ENCODE peak calls at places on chromosomes 7 and 10, in five cellular contexts. H, U, A, F and C are unnamed samples.

GRCh38 chr7:30937426-30937825 is 25.8 kb downstream of the AQP1 start:
- DNase-seq in F (no peak), A (no peak), H (peak), U (no peak), C (no peak)

GRCh38 chr7:45596665-45597095 is 22.5 kb downstream of the ADCY1 start:
- DNase-seq in A (no peak), H (no peak), F (no peak), U (no peak), C (no peak)

GRCh38 chr10:55368467-55368866 is 567.4 kb upstream of the PCDH15 start:
- DNase-seq in U (no peak), A (no peak), H (no peak), F (no peak), C (no peak)

GRCh38 chr7:158658475-158658874 is 46.1 kb downstream of the NCAPG2 start:
- DNase-seq in A (no peak), H (no peak), U (no peak), F (no peak), C (no peak)

GRCh38 chr7:98795741-98796493 is 73.9 kb downstream of the TMEM130 start:
- DNase-seq in U (no peak), F (no peak), A (no peak), H (no peak), C (no peak)

GRCh38 chr7:93883078-93883916 is 7.3 kb downstream of the TFPI2 start:
- DNase-seq in F (no peak), U (no peak), H (no peak), A (no peak), C (no peak)

GRCh38 chr10:110535958-110536891 is 31.3 kb upstream of the SMC3 start:
- DNase-seq in A (peak), U (no peak), F (peak), H (no peak), C (no peak)

GRCh38 chr7:158971214-158971613 is 114.9 kb downstream of the DYNC2I1 start:
- DNase-seq in F (no peak), H (no peak), U (no peak), A (no peak), C (no peak)

GRCh38 chr7:46993396-46993795 is 588.5 kb downstream of the TNS3 start:
- DNase-seq in U (no peak), A (no peak), H (no peak), F (no peak), C (no peak)

GRCh38 chr7:68699090-68699711 is 899.1 kb upstream of the AUTS2 start:
- DNase-seq in U (no peak), H (no peak), F (no peak), A (no peak), C (no peak)

GRCh38 chr10:110101464-110102144 is 93.8 kb downstream of the ADD3 start:
- DNase-seq in U (no peak), H (no peak), A (no peak), F (no peak), C (no peak)

GRCh38 chr10:130250127-130250526 is 113.9 kb downstream of the GLRX3 start:
- DNase-seq in F (no peak), A (no peak), H (no peak), U (no peak), C (no peak)

GRCh38 chr10:130255777-130256176 is 119.6 kb downstream of the GLRX3 start:
- DNase-seq in U (no peak), A (no peak), H (no peak), F (no peak), C (no peak)

GRCh38 chr10:130257897-130258296 is 121.7 kb downstream of the GLRX3 start:
- DNase-seq in A (no peak), H (no peak), F (no peak), U (no peak), C (no peak)

GRCh38 chr10:130251766-130252165 is 115.6 kb downstream of the GLRX3 start:
- DNase-seq in U (no peak), A (peak), H (no peak), F (no peak), C (no peak)

GRCh38 chr10:130254168-130255061 is 118.2 kb downstream of the GLRX3 start:
- DNase-seq in A (no peak), F (no peak), H (no peak), U (no peak), C (no peak)
- TF ChIP-seq CTCF in A (no peak), F (no peak), H (no peak), U (no peak), C (no peak)

GRCh38 chr7:141251957-141252356 is 178.1 kb downstream of the TMEM178B start:
- DNase-seq in U (no peak), H (no peak), A (no peak), F (no peak), C (no peak)
- TF ChIP-seq CTCF in U (no peak), H (no peak), A (no peak), F (no peak), C (no peak)

GRCh38 chr10:101234333-101234732 is 5.1 kb upstream of the LBX1 start:
- DNase-seq in U (no peak), F (no peak), A (no peak), H (no peak), C (no peak)
- TF ChIP-seq CTCF in U (no peak), F (no peak), A (no peak), H (no peak), C (no peak)

DNA sequence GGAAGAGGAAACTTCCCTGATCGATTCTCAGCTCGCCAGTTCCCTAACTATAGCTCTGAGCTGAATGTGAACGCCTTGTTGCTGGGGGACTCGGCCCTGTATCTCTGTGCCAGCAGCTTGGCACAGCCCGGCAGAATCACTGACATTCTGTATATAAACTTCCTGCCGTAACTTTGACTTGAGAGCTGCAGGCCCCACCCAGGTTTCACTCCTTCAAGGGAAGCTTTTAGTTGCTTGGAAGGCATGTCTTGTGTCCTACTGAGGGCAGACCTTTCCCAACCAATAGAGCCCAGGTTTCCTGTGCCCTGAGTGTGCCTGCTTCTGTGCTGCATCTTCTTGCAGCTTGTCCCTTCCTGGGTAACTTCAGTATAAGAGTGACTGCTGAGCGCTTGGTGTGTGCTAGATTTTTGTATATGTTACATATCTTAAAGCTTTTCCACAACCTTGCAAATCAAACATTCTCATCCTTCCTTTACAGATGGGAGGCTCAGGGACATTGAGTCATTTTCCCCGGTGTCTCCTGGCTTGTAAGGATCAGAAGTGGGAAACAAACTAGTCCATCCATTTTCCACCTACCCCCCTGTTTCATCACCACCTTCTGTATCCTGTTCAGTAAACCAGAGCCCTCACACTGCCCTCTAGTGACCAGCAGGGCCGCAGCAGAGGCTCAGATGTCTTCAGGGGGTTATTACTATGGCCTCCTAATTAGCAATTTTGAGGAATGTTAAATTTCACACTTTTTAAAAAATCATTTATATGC is 225.2 kb upstream of the PRSS58 start:
- DNase-seq in U (peak), A (peak), H (peak), F (peak), C (no peak)
- TF ChIP-seq CTCF in U (peak), A (peak), H (peak), F (peak), C (no peak)

GRCh38 chr10:80205478-80206276 is at the start of gene ANXA11:
- DNase-seq in H (peak), F (peak), A (peak), U (peak), C (peak)
- TF ChIP-seq CTCF in H (no peak), F (no peak), A (no peak), U (no peak), C (no peak)

GRCh38 chr10:11344081-11344480 is 267.4 kb downstream of the USP6NL start:
- DNase-seq in U (no peak), F (no peak), H (no peak), A (no peak), C (no peak)

GRCh38 chr10:11339660-11340059 is 271.8 kb downstream of the USP6NL start:
- DNase-seq in A (peak), U (no peak), H (no peak), F (no peak), C (no peak)

GRCh38 chr10:11341253-11341652 is 270.2 kb downstream of the USP6NL start:
- DNase-seq in A (peak), H (no peak), U (no peak), F (no peak), C (no peak)

GRCh38 chr10:11344550-11344949 is 266.9 kb downstream of the USP6NL start:
- DNase-seq in U (no peak), F (no peak), H (no peak), A (peak), C (no peak)

GRCh38 chr10:11345224-11346054 is 266.0 kb downstream of the USP6NL start:
- DNase-seq in H (peak), U (peak), F (no peak), A (peak), C (no peak)
- TF ChIP-seq CTCF in H (no peak), U (peak), F (no peak), A (no peak), C (no peak)

DNA sequence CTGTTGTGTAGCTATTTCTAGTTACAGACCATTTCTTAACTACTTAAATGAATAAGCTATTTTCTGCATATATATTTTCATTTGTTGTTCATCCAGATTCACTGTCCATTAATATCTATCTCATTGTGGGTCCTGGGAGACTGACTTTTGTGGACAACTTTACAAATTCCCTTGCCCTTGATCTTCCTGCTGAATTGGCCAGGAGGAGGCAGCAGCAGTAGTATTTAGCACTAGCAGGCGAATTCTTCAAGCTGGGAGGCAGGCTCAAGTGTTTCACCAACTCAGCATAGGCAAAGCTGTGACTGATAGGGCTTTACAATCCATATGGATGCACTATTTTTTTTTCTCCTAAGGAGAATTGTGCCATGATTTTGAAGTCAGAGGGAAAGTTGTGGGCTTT is 461.0 kb upstream of the NRG3 start:
- DNase-seq in H (no peak), F (no peak), U (no peak), A (no peak), C (no peak)
- TF ChIP-seq CTCF in H (no peak), F (no peak), U (no peak), A (no peak), C (no peak)

GRCh38 chr10:106571216-106571954 is 593.1 kb downstream of the SORCS1 start:
- DNase-seq in A (no peak), U (no peak), H (no peak), F (no peak), C (no peak)
- TF ChIP-seq CTCF in A (no peak), U (peak), H (no peak), F (peak), C (peak)

GRCh38 chr7:13279854-13280435 is 592.5 kb downstream of the ARL4A start:
- DNase-seq in F (no peak), U (peak), A (no peak), H (no peak), C (no peak)

GRCh38 chr7:13282377-13282980 is 595.0 kb downstream of the ARL4A start:
- DNase-seq in H (no peak), A (no peak), F (no peak), U (peak), C (no peak)

GRCh38 chr7:13278020-13278419 is 590.6 kb downstream of the ARL4A start:
- DNase-seq in F (no peak), A (no peak), U (no peak), H (no peak), C (no peak)

DNA sequence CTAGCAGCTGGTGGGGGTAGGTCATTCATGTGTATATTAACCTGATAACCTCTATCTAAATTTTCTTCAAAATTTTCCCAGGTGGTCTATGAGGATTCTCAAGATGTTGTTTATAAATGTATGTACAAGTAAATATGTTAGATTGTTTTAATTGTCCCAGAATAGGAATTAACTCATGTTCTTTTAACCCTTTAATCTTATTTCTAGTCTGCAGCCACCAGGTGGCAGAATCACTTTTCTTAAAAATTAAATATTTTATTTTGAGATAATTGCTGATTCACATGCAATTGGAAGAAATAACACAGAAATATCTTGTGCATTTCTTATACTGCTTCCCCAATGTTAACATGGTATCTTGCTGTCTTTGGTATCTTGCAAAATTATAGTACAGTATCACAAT is 589.5 kb downstream of the ARL4A start:
- DNase-seq in F (no peak), A (no peak), H (no peak), U (peak), C (no peak)
- TF ChIP-seq CTCF in F (peak), A (no peak), H (no peak), U (peak), C (peak)